ENCODE peak calls at places on chromosomes 12 and 14, in four cellular contexts. X is CD4-positive, CD25-positive, alpha-beta regulatory T cell; S is kidney; N is neuronal stem cell. T is an unnamed sample.

GRCh38 chr12:130872179-130873096 is 572 bp downstream of the RAN start:
- DNase-seq in X (peak; percentile 39), S (peak; percentile 80), N (no peak), T (peak; percentile 77)

GRCh38 chr14:65229431-65230286 is 127.3 kb upstream of the MAX start:
- DNase-seq in S (no peak), X (no peak), N (peak; percentile 85), T (peak; percentile 50)

GRCh38 chr12:114691810-114692557 is 8.0 kb upstream of the TBX3 start:
- DNase-seq in S (peak; percentile 67), X (no peak), N (no peak), T (no peak)

GRCh38 chr12:110258466-110258865 is 22.6 kb upstream of the ATP2A2 start:
- DNase-seq in N (no peak), X (no peak), S (no peak), T (no peak)

GRCh38 chr12:42902001-42902400 is 312.5 kb upstream of the PRICKLE1 start:
- DNase-seq in S (no peak), N (no peak), X (no peak), T (no peak)

GRCh38 chr14:95500772-95501401 is 15.6 kb downstream of the SYNE3 start:
- DNase-seq in N (no peak), S (no peak), X (no peak), T (peak; percentile 61)

GRCh38 chr12:130398089-130398848 is 60.6 kb downstream of the PIWIL1 start:
- DNase-seq in N (no peak), X (no peak), S (no peak), T (no peak)

GRCh38 chr14:74593241-74593985 is 18.6 kb downstream of the LTBP2 start:
- DNase-seq in N (no peak), X (no peak), S (peak; percentile 43), T (peak; percentile 51)

GRCh38 chr12:98968896-98969295 is 323.8 kb downstream of the APAF1 start:
- DNase-seq in S (no peak), N (no peak), X (no peak), T (no peak)

GRCh38 chr14:67564236-67564635 is 31.1 kb downstream of the PLEKHH1 start:
- DNase-seq in S (no peak), N (no peak), X (no peak), T (no peak)

GRCh38 chr14:69400154-69400553 is 1.7 kb downstream of the SLC39A9 start:
- DNase-seq in S (no peak), N (no peak), X (no peak), T (no peak)

GRCh38 chr12:67647547-67648305 is 819 bp upstream of the DYRK2 start:
- DNase-seq in X (peak; percentile 33), N (peak; percentile 79), S (peak; percentile 92), T (peak; percentile 92)

GRCh38 chr14:104436741-104437701 is 142.5 kb upstream of the C14orf180 start:
- DNase-seq in N (no peak), X (no peak), S (peak; percentile 80), T (no peak)

GRCh38 chr12:119808441-119808840 is 68.7 kb downstream of the CIT start:
- DNase-seq in X (no peak), N (no peak), S (no peak), T (no peak)

GRCh38 chr12:51897181-51897580 is 9.3 kb downstream of the ANKRD33 start:
- DNase-seq in S (no peak), X (no peak), N (no peak), T (no peak)

GRCh38 chr12:82182601-82183000 is 175.6 kb downstream of the CCDC59 start:
- DNase-seq in S (no peak), X (no peak), N (no peak), T (no peak)

GRCh38 chr12:81167694-81168093 is 89.8 kb downstream of the ACSS3 start:
- DNase-seq in X (no peak), S (no peak), N (no peak), T (no peak)

GRCh38 chr14:76786556-76786955 is 25.3 kb downstream of the VASH1 start:
- DNase-seq in X (no peak), S (no peak), N (no peak), T (no peak)

DNA sequence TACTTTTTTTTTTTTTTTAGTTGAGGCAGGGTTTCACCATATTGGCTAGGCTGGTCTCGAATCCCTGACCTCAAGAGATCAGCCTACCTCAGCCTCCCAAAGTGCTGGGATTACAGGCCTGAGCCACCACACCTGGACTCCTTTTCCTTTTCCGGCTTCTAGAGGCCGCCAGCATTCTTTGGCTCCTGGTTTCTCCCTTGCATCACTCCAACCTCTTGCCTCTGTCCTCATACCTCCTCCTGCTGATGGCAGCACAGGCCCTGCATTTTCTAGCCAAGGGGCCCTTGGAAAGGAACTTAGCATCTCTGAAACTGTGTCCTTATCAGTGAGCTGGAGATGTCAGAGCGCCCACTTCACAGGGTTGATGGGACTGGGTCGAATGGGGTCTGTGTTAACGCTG is 53.3 kb downstream of the MAP1LC3B2 start:
- DNase-seq in N (no peak), X (no peak), S (no peak), T (no peak)
- H3K9me3 ChIP-seq in N (peaks cover 3% of the 10 kb centered on the region), X (no peaks in the 10 kb centered on the region), S (no peaks in the 10 kb centered on the region), T (no peaks in the 10 kb centered on the region)

GRCh38 chr12:21330682-21331253 is 3.9 kb downstream of the SLCO1A2 start:
- DNase-seq in N (peak; percentile 40), X (no peak), S (no peak), T (no peak)
- H3K9me3 ChIP-seq in N (peaks cover 4% of the 10 kb centered on the region), X (peaks cover 13% of the 10 kb centered on the region), S (peaks cover 3% of the 10 kb centered on the region), T (no peaks in the 10 kb centered on the region)

GRCh38 chr12:34352098-34352497 is 329.8 kb downstream of the ALG10 start:
- DNase-seq in N (no peak), X (no peak), S (no peak), T (no peak)
- H3K9me3 ChIP-seq in N (peaks cover 72% of the 10 kb centered on the region), X (peaks cover 92% of the 10 kb centered on the region), S (peaks cover 3% of the 10 kb centered on the region), T (no peaks in the 10 kb centered on the region)

DNA sequence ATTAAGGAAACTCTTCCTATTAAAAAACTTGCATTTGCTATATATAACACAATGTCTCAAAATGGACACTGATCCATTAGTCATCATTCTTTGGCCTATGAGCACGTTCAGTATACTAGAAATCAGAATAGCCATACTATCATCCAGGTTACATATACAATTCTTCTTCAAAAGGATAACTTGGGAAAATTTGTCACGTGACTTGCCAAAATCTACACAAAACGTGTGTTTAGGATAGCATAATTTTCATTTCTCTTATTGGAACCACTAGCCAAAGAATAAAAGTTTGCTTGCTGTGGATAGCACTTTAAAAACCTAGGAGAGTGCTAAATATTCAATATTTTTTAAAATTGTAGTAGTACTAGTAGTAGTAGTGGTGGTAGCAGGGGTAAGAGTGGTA is 714.3 kb upstream of the FOXG1 start:
- DNase-seq in X (no peak), N (no peak), S (no peak), T (no peak)
- H3K9me3 ChIP-seq in X (peaks cover 6% of the 10 kb centered on the region), N (no peaks in the 10 kb centered on the region), S (no peaks in the 10 kb centered on the region), T (no peaks in the 10 kb centered on the region)

GRCh38 chr14:83713736-83714135 is 1816.2 kb upstream of the FLRT2 start:
- DNase-seq in X (no peak), S (no peak), N (no peak), T (no peak)
- H3K9me3 ChIP-seq in X (no peaks in the 10 kb centered on the region), S (peaks cover 4% of the 10 kb centered on the region), N (no peaks in the 10 kb centered on the region), T (no peaks in the 10 kb centered on the region)

GRCh38 chr12:125744201-125744600 is 679.0 kb downstream of the AACS start:
- DNase-seq in X (no peak), N (no peak), S (no peak), T (no peak)
- H3K9me3 ChIP-seq in X (no peaks in the 10 kb centered on the region), N (no peaks in the 10 kb centered on the region), S (peaks cover 6% of the 10 kb centered on the region), T (no peaks in the 10 kb centered on the region)

DNA sequence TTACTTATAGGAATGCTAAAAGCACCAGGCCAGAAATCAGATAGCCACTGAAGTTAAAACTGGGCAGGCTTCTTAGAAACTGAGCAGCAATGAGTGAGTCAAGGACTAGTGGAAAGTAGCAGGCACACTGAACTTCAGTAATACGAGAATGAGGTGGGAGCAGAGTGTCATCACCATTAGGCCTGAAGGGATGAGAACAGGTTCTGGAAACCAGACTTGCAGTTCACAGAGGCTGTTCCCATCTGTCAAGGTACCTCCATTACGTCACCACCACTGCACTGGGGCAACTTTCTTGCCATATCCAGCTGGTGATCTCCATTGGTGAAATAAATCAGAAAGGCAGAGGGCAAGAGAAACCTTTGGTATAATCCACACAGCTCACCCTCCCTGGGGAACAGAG is 15.6 kb downstream of the ZNF10 start:
- DNase-seq in S (no peak), N (no peak), X (no peak), T (no peak)
- H3K9me3 ChIP-seq in S (peaks cover 78% of the 10 kb centered on the region), N (peaks cover 28% of the 10 kb centered on the region), X (peaks cover 97% of the 10 kb centered on the region), T (peaks cover 35% of the 10 kb centered on the region)

GRCh38 chr14:105838107-105838506 is 311.7 kb downstream of the TMEM121 start:
- DNase-seq in N (no peak), X (no peak), S (peak; percentile 26), T (no peak)

GRCh38 chr14:105840266-105841021 is 314.1 kb downstream of the TMEM121 start:
- DNase-seq in S (peak; percentile 73), X (no peak), N (no peak), T (no peak)

GRCh38 chr14:105841022-105842009 is 314.9 kb downstream of the TMEM121 start:
- DNase-seq in X (no peak), N (no peak), S (peak; percentile 71), T (no peak)

GRCh38 chr14:105838591-105839424 is 312.4 kb downstream of the TMEM121 start:
- DNase-seq in X (no peak), S (peak; percentile 51), N (no peak), T (no peak)

GRCh38 chr14:105839425-105840265 is 313.3 kb downstream of the TMEM121 start:
- DNase-seq in N (no peak), X (no peak), S (peak; percentile 70), T (no peak)
- H3K9me3 ChIP-seq in N (peaks cover 73% of the 10 kb centered on the region), X (no peaks in the 10 kb centered on the region), S (no peaks in the 10 kb centered on the region), T (no peaks in the 10 kb centered on the region)

DNA sequence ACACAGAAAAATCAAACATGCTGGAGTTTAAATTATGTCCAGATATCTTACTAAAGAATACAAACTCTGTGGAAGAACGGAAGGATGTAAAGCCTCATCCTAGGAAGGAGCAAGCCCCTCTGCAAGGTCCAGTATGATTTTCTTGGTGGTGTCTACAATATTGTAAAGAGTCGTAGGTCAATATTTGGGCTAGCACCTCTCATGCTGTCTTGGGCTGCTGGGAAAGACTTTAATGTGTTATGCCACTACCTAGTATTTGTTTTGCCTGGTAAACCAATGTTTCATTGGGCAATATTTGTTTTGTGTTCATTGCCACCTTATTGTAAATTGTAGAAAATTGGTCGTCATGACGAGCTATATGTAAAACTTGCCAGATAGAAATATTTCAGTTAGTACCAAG is 26.6 kb downstream of the RESF1 start:
- DNase-seq in X (no peak), N (no peak), S (no peak), T (no peak)
- H3K9me3 ChIP-seq in X (peaks cover 89% of the 10 kb centered on the region), N (peaks cover 35% of the 10 kb centered on the region), S (no peaks in the 10 kb centered on the region), T (peaks cover 46% of the 10 kb centered on the region)

GRCh38 chr14:80681651-80682050 is 259.9 kb downstream of the CEP128 start:
- DNase-seq in N (no peak), X (no peak), S (no peak), T (no peak)

GRCh38 chr14:80679273-80679672 is 262.3 kb downstream of the CEP128 start:
- DNase-seq in S (no peak), N (no peak), X (no peak), T (no peak)

GRCh38 chr14:80678436-80678835 is 263.1 kb downstream of the CEP128 start:
- DNase-seq in N (no peak), S (no peak), X (no peak), T (no peak)
- H3K9me3 ChIP-seq in N (peaks cover 12% of the 10 kb centered on the region), S (peaks cover 19% of the 10 kb centered on the region), X (peaks cover 31% of the 10 kb centered on the region), T (peaks cover under 1% of the 10 kb centered on the region)